ENCODE peak calls at places on chromosomes 1 and 21, in five cellular contexts. P, J, F, E and H are unnamed samples.

GRCh38 chr1:48823161-48823560 is 46.5 kb upstream of the BEND5 start:
- DNase-seq in P (no peak), J (no peak), F (no peak), E (no peak), H (no peak)

GRCh38 chr1:19257178-19257914 is 5.7 kb downstream of the MRTO4 start:
- DNase-seq in P (no peak), J (no peak), F (no peak), E (no peak), H (no peak)

GRCh38 chr21:46551636-46552241 is 53.1 kb downstream of the S100B start:
- DNase-seq in P (peak; percentile 57), J (peak; percentile 54), F (peak; percentile 74), E (no peak), H (no peak)

GRCh38 chr1:243254233-243254926 is 701 bp downstream of the CEP170 start:
- DNase-seq in P (peak; percentile 61), J (peak; percentile 48), F (peak; percentile 86), E (peak; percentile 59), H (peak; percentile 89)

GRCh38 chr1:4207183-4207582 is 307.1 kb upstream of the C1orf174 start:
- DNase-seq in P (no peak), J (no peak), F (no peak), E (no peak), H (peak; percentile 52)

GRCh38 chr1:64502924-64503323 is 33.0 kb downstream of the CACHD1 start:
- DNase-seq in P (no peak), J (no peak), F (no peak), E (no peak), H (no peak)

GRCh38 chr1:227999056-227999930 is 7.5 kb upstream of the WNT3A start:
- DNase-seq in P (peak; percentile 88), J (peak; percentile 64), F (peak; percentile 70), E (peak; percentile 83), H (no peak)

GRCh38 chr1:33120436-33121231 is 39.7 kb downstream of the AZIN2 start:
- DNase-seq in P (no peak), J (no peak), F (no peak), E (peak; percentile 55), H (no peak)

GRCh38 chr1:65174585-65174984 is 26.6 kb downstream of the AK4 start:
- DNase-seq in P (no peak), J (no peak), F (no peak), E (peak; percentile 52), H (no peak)

GRCh38 chr1:201584510-201584991 is 45.6 kb downstream of the NAV1 start:
- DNase-seq in P (no peak), J (no peak), F (peak; percentile 55), E (no peak), H (no peak)

GRCh38 chr1:118987431-118988185 is 535 bp downstream of the TBX15 start:
- DNase-seq in P (peak; percentile 72), J (no peak), F (no peak), E (no peak), H (no peak)